ENCODE peak calls at places on chromosomes 1 and 21, in four cellular contexts. One of them, this sample, is unnamed.

GRCh38 chr1:91591175-91591968 is 90.7 kb downstream of the CDC7 start:
- DNase-seq in A549: no peak
- DNase-seq in GM12878: no peak
- DNase-seq in HepG2: no peak
- DNase-seq in this sample: peak

GRCh38 chr1:36652586-36652985 is 169.9 kb upstream of the CSF3R start:
- DNase-seq in A549: no peak
- DNase-seq in GM12878: no peak
- DNase-seq in HepG2: no peak
- DNase-seq in this sample: no peak

GRCh38 chr1:22972760-22973159 is at the start of gene LACTBL1:
- DNase-seq in A549: no peak
- DNase-seq in GM12878: no peak
- DNase-seq in HepG2: no peak
- DNase-seq in this sample: no peak

GRCh38 chr1:63664742-63665141 is 71.5 kb downstream of the PGM1 start:
- DNase-seq in A549: no peak
- DNase-seq in GM12878: no peak
- DNase-seq in HepG2: no peak
- DNase-seq in this sample: no peak

GRCh38 chr21:45423968-45424853 is 19.2 kb downstream of the COL18A1 start:
- DNase-seq in A549: no peak
- DNase-seq in GM12878: no peak
- DNase-seq in HepG2: no peak
- DNase-seq in this sample: no peak

GRCh38 chr21:45055861-45056260 is 18.5 kb upstream of the ADARB1 start:
- DNase-seq in A549: no peak
- DNase-seq in GM12878: no peak
- DNase-seq in HepG2: no peak
- DNase-seq in this sample: no peak

GRCh38 chr1:114676115-114676514 is 6.3 kb upstream of the DENND2C start:
- DNase-seq in A549: no peak
- DNase-seq in GM12878: no peak
- DNase-seq in HepG2: no peak
- DNase-seq in this sample: no peak

GRCh38 chr21:40905251-40905650 is 58.3 kb upstream of the DSCAM start:
- DNase-seq in A549: no peak
- DNase-seq in GM12878: no peak
- DNase-seq in HepG2: no peak
- DNase-seq in this sample: no peak

GRCh38 chr1:15412843-15413242 is 3.2 kb downstream of the EFHD2 start:
- DNase-seq in A549: no peak
- DNase-seq in GM12878: no peak
- DNase-seq in HepG2: no peak
- DNase-seq in this sample: no peak

GRCh38 chr1:18597159-18598042 is 33.2 kb upstream of the PAX7 start:
- DNase-seq in A549: peak
- DNase-seq in GM12878: no peak
- DNase-seq in HepG2: peak
- DNase-seq in this sample: peak

GRCh38 chr1:17586172-17586963 is 46.9 kb downstream of the ARHGEF10L start:
- DNase-seq in A549: no peak
- DNase-seq in GM12878: no peak
- DNase-seq in HepG2: no peak
- DNase-seq in this sample: no peak

GRCh38 chr21:42981862-42982261 is 7.5 kb downstream of the PKNOX1 start:
- DNase-seq in A549: no peak
- DNase-seq in GM12878: no peak
- DNase-seq in HepG2: no peak
- DNase-seq in this sample: no peak

GRCh38 chr1:2823921-2824660 is 22.6 kb upstream of the TTC34 start:
- DNase-seq in A549: no peak
- DNase-seq in GM12878: no peak
- DNase-seq in HepG2: no peak
- DNase-seq in this sample: no peak

GRCh38 chr1:174836543-174836942 is 163.2 kb upstream of the CACYBP start:
- DNase-seq in A549: no peak
- DNase-seq in GM12878: no peak
- DNase-seq in HepG2: no peak
- DNase-seq in this sample: no peak

GRCh38 chr1:119805247-119805646 is 6.0 kb downstream of the REG4 start:
- DNase-seq in A549: no peak
- DNase-seq in GM12878: no peak
- DNase-seq in HepG2: no peak
- DNase-seq in this sample: no peak

GRCh38 chr1:178607718-178608408 is 95.0 kb downstream of the TEX35 start:
- DNase-seq in A549: no peak
- DNase-seq in GM12878: peak
- DNase-seq in HepG2: no peak
- DNase-seq in this sample: no peak

GRCh38 chr1:31955917-31956736 is 18.0 kb upstream of the PTP4A2 start:
- DNase-seq in A549: peak
- DNase-seq in GM12878: peak
- DNase-seq in HepG2: peak
- DNase-seq in this sample: peak

GRCh38 chr1:115506523-115507255 is 135.1 kb upstream of the VANGL1 start:
- DNase-seq in A549: no peak
- DNase-seq in GM12878: no peak
- DNase-seq in HepG2: no peak
- DNase-seq in this sample: no peak

GRCh38 chr21:26751305-26751704 is 93.9 kb downstream of the ADAMTS1 start:
- DNase-seq in A549: no peak
- DNase-seq in GM12878: no peak
- DNase-seq in HepG2: no peak
- DNase-seq in this sample: no peak
- TF ChIP-seq POLR2AphosphoS2 in A549: no peak
- TF ChIP-seq POLR2AphosphoS2 in GM12878: no peak
- TF ChIP-seq POLR2AphosphoS2 in HepG2: no peak
- TF ChIP-seq POLR2AphosphoS2 in this sample: no peak

GRCh38 chr1:103525114-103525606 is 339 bp upstream of the RNPC3 start:
- DNase-seq in A549: peak
- DNase-seq in GM12878: no peak
- DNase-seq in HepG2: peak
- DNase-seq in this sample: peak
- TF ChIP-seq POLR2AphosphoS2 in A549: no peak
- TF ChIP-seq POLR2AphosphoS2 in GM12878: no peak
- TF ChIP-seq POLR2AphosphoS2 in HepG2: no peak
- TF ChIP-seq POLR2AphosphoS2 in this sample: no peak

GRCh38 chr1:8674912-8675311 is 142.5 kb downstream of the RERE start:
- DNase-seq in A549: no peak
- DNase-seq in GM12878: no peak
- DNase-seq in HepG2: no peak
- DNase-seq in this sample: no peak
- TF ChIP-seq POLR2AphosphoS2 in A549: no peak
- TF ChIP-seq POLR2AphosphoS2 in GM12878: no peak
- TF ChIP-seq POLR2AphosphoS2 in HepG2: no peak
- TF ChIP-seq POLR2AphosphoS2 in this sample: no peak

DNA sequence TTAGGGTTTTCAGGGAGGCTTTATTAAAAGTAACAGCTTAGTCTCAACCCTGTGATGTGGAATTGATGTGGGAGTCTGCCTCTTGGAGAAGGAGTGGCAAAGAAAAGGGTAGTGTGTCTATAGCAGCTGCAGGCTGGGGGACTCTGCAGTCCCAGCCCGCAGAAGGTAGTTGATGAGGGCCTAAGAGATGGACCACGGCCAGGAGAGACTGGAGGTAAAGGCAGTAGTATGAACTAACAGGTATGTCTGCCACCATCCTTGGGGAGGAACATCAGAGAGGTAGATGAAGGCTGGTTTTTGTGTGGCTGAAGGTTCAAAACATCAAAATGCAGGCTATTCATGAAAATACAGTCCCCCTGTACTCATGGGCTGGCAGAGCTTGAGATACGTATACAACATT is 112.1 kb downstream of the KCTD3 start:
- DNase-seq in A549: no peak
- DNase-seq in GM12878: no peak
- DNase-seq in HepG2: no peak
- DNase-seq in this sample: no peak
- TF ChIP-seq POLR2AphosphoS2 in A549: no peak
- TF ChIP-seq POLR2AphosphoS2 in GM12878: no peak
- TF ChIP-seq POLR2AphosphoS2 in HepG2: no peak
- TF ChIP-seq POLR2AphosphoS2 in this sample: no peak